ENCODE peak calls at places on chromosomes 13 and 19, in six cellular contexts. U is uterus, Y is HCT116, G is left lung, A is activated B cell treated with CpG ODN at 0.5 μM for 24 hours, W is RWPE1. O is an unnamed sample.

GRCh38 chr19:48556163-48556562 is 4.2 kb downstream of the SULT2B1 start:
- DNase-seq in U (no peak), Y (no peak), G (no peak), A (no peak), W (peak), O (no peak)

GRCh38 chr13:90918551-90918950 is 428.9 kb upstream of the MIR17HG start:
- DNase-seq in U (no peak), Y (no peak), G (no peak), A (no peak), W (no peak), O (no peak)

GRCh38 chr13:28607187-28607955 is 51.6 kb upstream of the POMP start:
- DNase-seq in U (no peak), Y (no peak), G (no peak), A (no peak), W (no peak), O (no peak)

GRCh38 chr19:6616011-6616410 is 25.1 kb upstream of the CD70 start:
- DNase-seq in U (no peak), Y (no peak), G (no peak), A (no peak), W (peak), O (no peak)

GRCh38 chr13:103104340-103104739 is 38.1 kb upstream of the SLC10A2 start:
- DNase-seq in U (no peak), Y (no peak), G (no peak), A (no peak), W (no peak), O (no peak)

GRCh38 chr19:35344511-35345031 is 3.1 kb upstream of the FFAR1 start:
- DNase-seq in U (no peak), Y (no peak), G (peak), A (peak), W (no peak), O (no peak)

GRCh38 chr19:8663920-8664670 is 33.7 kb downstream of the NFILZ start:
- DNase-seq in U (no peak), Y (no peak), G (no peak), A (no peak), W (no peak), O (no peak)

GRCh38 chr13:21531475-21531874 is 72.4 kb upstream of the ZDHHC20 start:
- DNase-seq in U (no peak), Y (no peak), G (no peak), A (no peak), W (no peak), O (no peak)

GRCh38 chr19:50741179-50741933 is 18.2 kb downstream of the CLEC11A start:
- DNase-seq in U (no peak), Y (no peak), G (no peak), A (no peak), W (no peak), O (no peak)

DNA sequence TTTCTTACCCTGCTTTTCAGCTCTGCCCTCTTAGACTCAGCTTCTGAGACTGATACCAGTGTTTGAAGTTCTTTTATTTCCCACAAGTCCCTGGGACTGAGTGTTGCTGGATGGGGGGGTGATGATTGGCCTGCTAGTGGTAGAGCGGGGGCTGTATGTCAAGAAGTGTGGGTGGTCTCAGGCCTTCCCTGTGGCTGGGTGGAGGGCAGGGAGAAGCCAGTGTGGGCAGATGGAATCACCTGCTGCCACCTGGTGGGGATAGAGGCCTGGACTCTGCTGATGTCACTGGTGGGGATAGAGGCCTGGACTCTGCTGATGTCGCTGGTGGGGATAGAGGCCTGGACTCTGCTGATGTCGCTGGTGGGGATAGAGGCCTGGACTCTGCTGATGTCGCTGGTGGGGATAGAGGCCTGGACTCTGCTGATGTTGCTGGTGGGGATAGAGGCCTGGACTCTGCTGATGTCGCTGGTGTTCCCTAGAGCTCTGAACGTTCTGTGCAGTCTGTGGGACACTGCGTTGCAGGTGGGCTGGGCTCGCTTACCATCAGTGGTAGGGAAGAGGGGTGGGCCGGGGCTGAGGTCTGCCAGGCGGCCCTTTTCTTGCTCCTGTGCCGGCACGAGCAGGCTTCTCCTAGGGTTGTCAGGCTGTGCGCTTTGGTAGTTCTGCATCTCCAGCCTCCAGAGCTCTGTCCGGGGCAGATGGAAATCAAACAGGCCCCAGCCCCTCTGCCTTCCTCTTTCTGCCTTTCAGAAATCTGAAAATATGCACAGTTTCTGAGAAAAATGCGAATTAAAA is 101.3 kb downstream of the ARHGEF7 start:
- DNase-seq in U (no peak), Y (no peak), G (no peak), A (no peak), W (peak), O (no peak)
- TF ChIP-seq CTCF in U (peak), Y (peak), G (peak), A (no peak), W (peak), O (peak)

GRCh38 chr19:19637186-19637522 is 6.3 kb downstream of the GMIP start:
- DNase-seq in U (no peak), Y (no peak), G (no peak), A (no peak), W (no peak), O (no peak)
- TF ChIP-seq CTCF in U (no peak), Y (no peak), G (no peak), A (no peak), W (no peak), O (no peak)

DNA sequence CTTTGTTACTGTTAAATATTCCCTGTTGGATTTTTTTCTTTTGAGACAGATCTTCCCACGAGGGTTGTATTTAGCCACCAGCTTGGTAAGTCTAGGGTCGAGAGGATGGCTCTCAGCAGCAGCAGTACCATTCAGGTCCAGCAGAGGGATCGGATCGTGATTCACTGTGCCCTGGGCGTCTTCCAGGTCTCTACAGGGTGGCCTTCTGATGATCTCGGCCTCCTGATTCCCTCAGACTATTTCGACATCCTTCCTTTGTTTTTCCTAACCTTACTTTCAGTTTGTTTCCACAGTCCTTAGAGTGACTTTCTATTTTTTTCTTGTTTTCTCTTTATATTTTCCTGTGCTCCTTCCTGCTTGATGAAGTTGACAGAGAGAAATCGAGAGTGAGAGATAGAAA is 1436.9 kb downstream of the UQCRFS1 start:
- DNase-seq in U (no peak), Y (no peak), G (no peak), A (no peak), W (no peak), O (no peak)
- TF ChIP-seq CTCF in U (no peak), Y (no peak), G (no peak), A (no peak), W (no peak), O (peak)

DNA sequence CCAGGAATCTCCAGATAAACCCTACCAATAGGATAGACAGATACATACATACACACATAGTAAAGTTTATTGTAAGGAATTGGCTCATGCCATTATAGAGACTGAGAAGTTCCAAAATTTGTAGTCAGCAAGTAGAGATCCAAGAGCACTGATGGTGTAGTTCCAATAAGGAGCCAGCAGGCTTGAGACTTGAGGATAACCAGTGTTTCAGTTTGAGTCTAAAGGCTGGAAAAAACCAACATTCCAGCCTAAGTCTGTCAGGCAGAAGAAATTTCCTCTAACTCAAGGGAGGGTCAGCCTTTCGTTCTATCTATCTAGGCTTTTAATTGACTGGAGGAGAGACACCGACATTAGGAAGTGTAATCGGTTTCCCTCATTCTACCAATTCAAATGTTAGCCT is 110.2 kb upstream of the TSHZ3 start:
- DNase-seq in U (no peak), Y (no peak), G (no peak), A (no peak), W (no peak), O (no peak)
- TF ChIP-seq CTCF in U (no peak), Y (no peak), G (no peak), A (no peak), W (no peak), O (no peak)

DNA sequence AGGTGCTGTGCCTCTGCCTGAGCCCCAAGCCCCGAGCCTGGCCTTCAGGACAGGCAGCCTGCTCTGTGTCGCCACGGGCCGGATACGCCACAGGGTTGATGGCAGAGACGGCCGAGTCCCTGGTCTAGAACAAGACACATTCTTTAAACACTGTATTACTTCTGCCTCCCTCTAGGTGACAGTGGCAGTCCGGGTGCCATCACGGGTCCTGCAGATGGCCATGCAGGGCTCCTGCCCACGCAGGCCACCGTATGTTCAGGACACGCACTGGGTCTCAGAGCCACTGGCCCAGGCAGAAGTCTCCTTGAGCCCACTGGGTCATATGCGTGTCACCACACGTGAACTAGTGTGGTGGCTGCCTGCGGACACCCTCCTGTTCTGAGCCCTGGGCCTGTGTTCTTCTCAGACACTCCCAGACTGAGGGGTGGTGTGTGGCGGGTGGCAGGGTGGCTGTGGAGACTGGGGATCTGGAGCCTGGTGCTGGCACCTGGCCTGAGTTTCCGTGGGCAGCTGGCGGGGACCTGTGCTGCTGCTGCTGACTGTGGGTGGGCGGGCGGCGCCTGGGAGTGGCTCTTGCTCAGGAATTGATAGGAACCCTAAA is 4.4 kb downstream of the PLEKHJ1 start:
- DNase-seq in U (no peak), Y (no peak), G (no peak), A (no peak), W (no peak), O (no peak)
- TF ChIP-seq CTCF in U (no peak), Y (no peak), G (no peak), A (no peak), W (no peak), O (peak)